ENCODE peak calls at places on chromosome 12, in ten cellular contexts. A is T follicular helper cell; X is CD4-positive, alpha-beta memory T cell; V is naive B cell; O is ACHN; U is progenitor cell of endocrine pancreas; J is choroid plexus epithelial cell; S is GOT3; K is neural crest cell; M is effector CD4-positive, alpha-beta T cell. B is an unnamed sample.

GRCh38 chr12:79546461-79547043 is 144.2 kb downstream of the PAWR start:
- DNase-seq in V (no peak), A (no peak), S (no peak), J (peak; percentile 30), M (no peak), K (no peak), U (no peak), X (no peak), O (peak; percentile 70), B (no peak)

GRCh38 chr12:113070117-113070906 is 13.8 kb downstream of the DTX1 start:
- DNase-seq in O (no peak), V (peak; percentile 90), X (no peak), J (no peak), K (no peak), U (no peak), S (no peak), A (no peak), M (no peak), B (no peak)

GRCh38 chr12:50620050-50620974 is 115.5 kb downstream of the DIP2B start:
- DNase-seq in V (no peak), M (no peak), J (peak; percentile 92), K (no peak), S (peak; percentile 24), U (no peak), X (no peak), O (peak; percentile 89), A (no peak), B (peak; percentile 46)

GRCh38 chr12:76470028-76470939 is 89.3 kb downstream of the OSBPL8 start:
- DNase-seq in J (peak; percentile 96), O (peak; percentile 88), X (no peak), V (no peak), M (no peak), A (no peak), K (no peak), U (no peak), S (no peak), B (no peak)

GRCh38 chr12:65300679-65301349 is 22.3 kb downstream of the MSRB3 start:
- DNase-seq in U (no peak), K (no peak), X (no peak), J (peak; percentile 58), M (no peak), S (no peak), A (no peak), O (peak; percentile 64), V (no peak), B (no peak)

GRCh38 chr12:63276537-63277365 is 125.8 kb upstream of the AVPR1A start:
- DNase-seq in A (no peak), K (peak; percentile 39), X (no peak), V (no peak), J (peak; percentile 66), O (peak; percentile 74), U (peak; percentile 17), S (no peak), M (no peak), B (peak; percentile 38)

GRCh38 chr12:69570545-69571399 is 14.5 kb upstream of the CCT2 start:
- DNase-seq in U (peak; percentile 21), M (peak; percentile 51), A (peak; percentile 45), O (peak; percentile 86), K (peak; percentile 53), V (peak; percentile 62), S (no peak), J (peak; percentile 87), X (peak; percentile 66), B (peak; percentile 42)

GRCh38 chr12:5318874-5319273 is 113.0 kb upstream of the NTF3 start:
- DNase-seq in X (no peak), O (peak; percentile 62), A (no peak), J (peak; percentile 2), S (peak; percentile 6), V (no peak), U (no peak), M (no peak), K (no peak), B (no peak)

GRCh38 chr12:45674583-45674982 is 54.9 kb upstream of the ARID2 start:
- DNase-seq in A (no peak), V (no peak), S (peak; percentile 6), U (no peak), M (no peak), O (peak; percentile 77), J (peak; percentile 95), X (no peak), K (no peak), B (no peak)

GRCh38 chr12:10362828-10363664 is 26.8 kb downstream of the KLRK1 start:
- DNase-seq in V (no peak), A (no peak), S (no peak), K (no peak), U (no peak), M (no peak), X (no peak), O (peak; percentile 77), J (peak; percentile 64), B (peak; percentile 18)